ENCODE peak calls at places on chromosome 6, in five cellular contexts. J is KG1, I is HFFc6, L is AG04449, U is natural killer cell. F is an unnamed sample.

GRCh38 chr6:17156112-17156921 is 54.5 kb downstream of the STMND1 start:
- DNase-seq in J (peak; percentile 27), I (peak; percentile 70), L (peak; percentile 64), U (peak; percentile 46), F (peak; percentile 88)

GRCh38 chr6:78487401-78487800 is 379.9 kb upstream of the IRAK1BP1 start:
- DNase-seq in L (no peak), I (peak; percentile 14), U (no peak), J (no peak), F (no peak)

GRCh38 chr6:128171182-128171581 is 270.3 kb upstream of the THEMIS start:
- DNase-seq in J (no peak), I (no peak), L (no peak), U (no peak), F (no peak)

GRCh38 chr6:28816909-28817807 is 106.6 kb downstream of the TRIM27 start:
- DNase-seq in L (peak; percentile 63), J (peak; percentile 60), U (no peak), I (peak; percentile 95), F (peak; percentile 69)

GRCh38 chr6:68891419-68891818 is 256.3 kb downstream of the ADGRB3 start:
- DNase-seq in I (no peak), L (no peak), U (no peak), J (no peak), F (no peak)

GRCh38 chr6:53287336-53288225 is 61.2 kb downstream of the ELOVL5 start:
- DNase-seq in J (no peak), I (no peak), L (no peak), U (no peak), F (no peak)

GRCh38 chr6:32087574-32088486 is 21.3 kb downstream of the TNXB start:
- DNase-seq in J (no peak), U (peak; percentile 59), L (no peak), I (peak; percentile 57), F (peak; percentile 88)

GRCh38 chr6:391559-392440 is at the start of gene IRF4:
- DNase-seq in I (no peak), L (no peak), U (no peak), J (no peak), F (no peak)

GRCh38 chr6:52921743-52922142 is 12.2 kb upstream of the GSTA3 start:
- DNase-seq in I (no peak), U (no peak), J (no peak), L (no peak), F (peak; percentile 58)

GRCh38 chr6:45473121-45473967 is 95.6 kb upstream of the SUPT3H start:
- DNase-seq in I (no peak), L (no peak), U (no peak), J (no peak), F (peak; percentile 17)

GRCh38 chr6:159720708-159721107 is 6.6 kb upstream of the WTAP start:
- DNase-seq in U (no peak), J (no peak), L (no peak), I (no peak), F (peak; percentile 59)

GRCh38 chr6:149233056-149233715 is 84.3 kb upstream of the TAB2 start:
- DNase-seq in U (no peak), J (no peak), I (peak; percentile 98), L (peak; percentile 63), F (peak; percentile 94)

GRCh38 chr6:2179950-2180349 is 65.5 kb downstream of the GMDS start:
- DNase-seq in I (no peak), U (no peak), J (no peak), L (no peak), F (no peak)

GRCh38 chr6:31792741-31793140 is 2.8 kb downstream of the VARS1 start:
- DNase-seq in J (no peak), I (peak; percentile 67), L (no peak), U (no peak), F (peak; percentile 96)

GRCh38 chr6:108068618-108069017 is 5.9 kb downstream of the OSTM1 start:
- DNase-seq in J (no peak), U (no peak), L (no peak), I (no peak), F (no peak)

GRCh38 chr6:110543106-110543505 is 66.7 kb upstream of the SLC22A16 start:
- DNase-seq in J (no peak), U (no peak), L (no peak), I (no peak), F (peak; percentile 81)

GRCh38 chr6:147615659-147616456 is 107.4 kb downstream of the SAMD5 start:
- DNase-seq in J (no peak), I (no peak), U (no peak), L (no peak), F (no peak)

GRCh38 chr6:105153676-105154075 is 26.1 kb downstream of the POPDC3 start:
- DNase-seq in J (no peak), L (no peak), I (no peak), U (no peak), F (no peak)

GRCh38 chr6:98116513-98116912 is 717.9 kb upstream of the POU3F2 start:
- DNase-seq in J (no peak), U (no peak), I (no peak), L (no peak), F (no peak)

GRCh38 chr6:167044696-167045095 is 45.5 kb downstream of the CEP43 start:
- DNase-seq in J (no peak), U (no peak), I (no peak), L (no peak), F (no peak)

GRCh38 chr6:157570752-157571151 is 189.8 kb downstream of the ZDHHC14 start:
- DNase-seq in J (no peak), I (no peak), L (no peak), U (no peak), F (no peak)

GRCh38 chr6:37004044-37004984 is 1.1 kb upstream of the FGD2 start:
- DNase-seq in J (no peak), I (no peak), U (no peak), L (no peak), F (no peak)

GRCh38 chr6:56595490-56596122 is 47.1 kb downstream of the DST start:
- DNase-seq in L (no peak), J (peak; percentile 45), I (peak; percentile 42), U (no peak), F (peak; percentile 37)

GRCh38 chr6:10381133-10381829 is 33.6 kb downstream of the TFAP2A start:
- DNase-seq in J (no peak), U (no peak), L (no peak), I (no peak), F (no peak)

GRCh38 chr6:1767481-1768246 is 157.9 kb downstream of the FOXC1 start:
- DNase-seq in L (no peak), J (no peak), U (no peak), I (peak; percentile 72), F (peak; percentile 68)

GRCh38 chr6:168121308-168121665 is 42.3 kb upstream of the FRMD1 start:
- DNase-seq in J (no peak), L (no peak), U (peak; percentile 1), I (no peak), F (no peak)

GRCh38 chr6:28988536-28989415 is 16.3 kb downstream of the ZNF311 start:
- DNase-seq in I (no peak), L (no peak), J (peak; percentile 19), U (peak; percentile 55), F (no peak)

GRCh38 chr6:105209950-105210706 is 30.3 kb upstream of the POPDC3 start:
- DNase-seq in J (no peak), U (no peak), I (peak; percentile 74), L (no peak), F (peak; percentile 88)